ENCODE peak calls at places on chromosomes 12 and 14, in ten cellular contexts. E is gastrocnemius medialis, Z is A549, R is heart left ventricle, Q is thyroid gland, J is esophagus muscularis mucosa, A is GM12891, L is ovary, K is NB4, O is right lobe of liver. S is an unnamed sample.

GRCh38 chr12:95548056-95548538 is 3.2 kb downstream of the USP44 start:
- DNase-seq in O (peak), Q (peak), J (no peak), E (no peak), R (peak), L (peak), Z (no peak), A (peak), K (no peak), S (peak)

GRCh38 chr12:28222081-28222700 is 31.9 kb downstream of the CCDC91 start:
- DNase-seq in Z (no peak), K (no peak), R (no peak), J (no peak), O (no peak), A (no peak), L (no peak), E (no peak), Q (no peak), S (peak)

GRCh38 chr12:1162083-1162760 is 171.2 kb downstream of the ERC1 start:
- DNase-seq in L (no peak), O (no peak), R (no peak), Z (no peak), Q (no peak), E (no peak), K (no peak), A (no peak), J (no peak), S (no peak)

GRCh38 chr12:49092816-49093406 is 1.7 kb downstream of the DHH start:
- DNase-seq in Q (no peak), A (no peak), L (no peak), Z (no peak), E (no peak), O (no peak), R (no peak), K (no peak), J (no peak), S (no peak)

GRCh38 chr14:76776306-76777251 is 15.3 kb downstream of the VASH1 start:
- DNase-seq in O (no peak), J (no peak), Q (no peak), A (no peak), K (peak), Z (no peak), R (no peak), E (no peak), L (no peak), S (peak)

GRCh38 chr14:55585854-55586253 is 5.8 kb downstream of the KTN1 start:
- DNase-seq in L (no peak), A (no peak), Z (no peak), E (no peak), O (no peak), J (no peak), Q (no peak), R (no peak), K (no peak), S (no peak)

GRCh38 chr14:75295061-75295461 is 16.4 kb downstream of the FOS start:
- DNase-seq in O (peak), A (no peak), Q (peak), R (peak), Z (peak), L (peak), E (peak), J (no peak), K (peak), S (peak)

GRCh38 chr14:20631821-20632389 is 9.6 kb downstream of the OR6S1 start:
- DNase-seq in O (peak), R (peak), J (no peak), K (peak), Z (peak), Q (peak), E (no peak), A (no peak), L (peak), S (peak)

GRCh38 chr12:97132270-97132669 is 225.2 kb downstream of the NEDD1 start:
- DNase-seq in E (no peak), O (no peak), Q (no peak), L (no peak), A (no peak), Z (no peak), J (no peak), R (no peak), K (no peak), S (no peak)

GRCh38 chr12:46266382-46266791 is 2.5 kb downstream of the SLC38A1 start:
- DNase-seq in Z (peak), Q (no peak), R (no peak), J (no peak), L (no peak), O (no peak), K (peak), E (peak), A (no peak), S (peak)

GRCh38 chr12:71725011-71725410 is 29.7 kb upstream of the RAB21 start:
- DNase-seq in Q (no peak), K (no peak), E (no peak), Z (no peak), L (no peak), R (no peak), A (no peak), O (no peak), J (no peak), S (no peak)

GRCh38 chr12:28543021-28543890 is 353.0 kb downstream of the CCDC91 start:
- DNase-seq in K (no peak), Q (no peak), Z (no peak), O (no peak), A (no peak), J (no peak), R (no peak), E (no peak), L (no peak), S (no peak)

GRCh38 chr14:100067971-100068959 is 3.0 kb downstream of the EVL start:
- DNase-seq in Z (no peak), Q (peak), A (no peak), J (no peak), E (no peak), O (peak), L (no peak), R (peak), K (peak), S (peak)

GRCh38 chr14:68306265-68306933 is 486.5 kb downstream of the ZFP36L1 start:
- DNase-seq in J (no peak), O (no peak), K (no peak), R (no peak), E (no peak), Q (no peak), Z (no peak), A (no peak), L (no peak), S (no peak)

GRCh38 chr14:27411021-27411420 is 813.2 kb upstream of the NOVA1 start:
- DNase-seq in J (no peak), A (no peak), Q (no peak), Z (no peak), O (no peak), L (no peak), K (no peak), R (no peak), E (no peak), S (no peak)

GRCh38 chr12:45122776-45123380 is 72.0 kb upstream of the DBX2 start:
- DNase-seq in R (no peak), Z (no peak), A (no peak), O (no peak), L (no peak), J (no peak), Q (no peak), E (no peak), K (peak), S (no peak)

GRCh38 chr12:27772328-27773049 is 7.5 kb upstream of the KLHL42 start:
- DNase-seq in E (no peak), Z (no peak), Q (no peak), A (no peak), K (no peak), R (no peak), J (no peak), L (no peak), O (no peak), S (no peak)

GRCh38 chr14:56666716-56667115 is 87.1 kb downstream of the TMEM260 start:
- DNase-seq in K (no peak), Q (no peak), Z (no peak), A (no peak), R (no peak), L (no peak), O (no peak), E (no peak), J (peak), S (no peak)

GRCh38 chr12:93200291-93200917 is 177.3 kb upstream of the NUDT4 start:
- DNase-seq in J (no peak), R (no peak), L (no peak), Q (no peak), E (peak), K (no peak), A (no peak), Z (no peak), O (no peak), S (no peak)

GRCh38 chr12:109624467-109624866 is 50.9 kb downstream of the MVK start:
- DNase-seq in Q (no peak), O (no peak), L (no peak), J (no peak), A (no peak), Z (no peak), R (no peak), E (no peak), K (no peak), S (no peak)

GRCh38 chr12:1925125-1925963 is 6.9 kb upstream of the CACNA2D4 start:
- DNase-seq in J (peak), K (peak), O (peak), R (no peak), E (no peak), Z (no peak), Q (no peak), L (no peak), A (no peak), S (peak)

DNA sequence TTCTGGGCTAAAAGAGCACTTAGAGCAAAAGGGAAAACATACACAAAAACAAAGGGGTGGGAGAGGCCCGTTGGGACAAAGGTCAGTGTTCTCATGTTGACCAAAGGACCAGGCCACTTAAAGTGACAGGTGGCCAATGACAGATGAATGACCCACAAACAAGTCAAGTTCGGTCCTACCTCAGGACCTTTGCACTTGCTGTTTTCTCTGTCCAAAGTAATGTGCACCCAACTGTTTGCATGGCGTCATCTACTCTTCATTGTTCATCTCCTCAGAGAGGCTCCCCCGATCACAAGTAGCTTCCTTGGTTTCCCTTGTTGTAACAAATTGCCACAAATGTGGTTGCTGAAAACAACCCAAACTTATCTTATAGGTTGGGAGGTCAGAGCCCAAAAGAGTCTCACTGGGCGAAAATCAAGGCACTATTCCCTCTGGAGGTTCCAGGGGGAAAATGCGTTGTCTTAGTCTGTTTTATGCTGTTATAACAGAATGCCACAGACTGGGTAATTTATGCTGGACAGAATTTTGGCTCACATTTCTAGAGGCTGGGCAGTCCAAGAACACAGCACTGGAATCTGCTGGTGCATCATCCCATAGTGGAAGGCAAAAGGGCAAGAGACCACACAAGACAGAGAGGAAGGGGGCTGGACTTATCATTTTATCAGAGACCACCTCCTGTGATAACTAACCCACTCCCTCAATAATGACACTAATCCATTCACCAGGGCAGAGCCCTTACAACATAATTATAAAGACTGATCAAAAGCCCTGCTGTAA is 23.9 kb downstream of the CLMN start:
- DNase-seq in A (no peak), L (no peak), K (no peak), Q (no peak), J (no peak), E (no peak), Z (no peak), O (no peak), R (no peak), S (no peak)
- TF ChIP-seq POLR2A in A (no peak), L (no peak), K (no peak), Q (no peak), J (no peak), E (no peak), Z (no peak), O (no peak), R (no peak), S (no peak)

GRCh38 chr12:118035194-118036041 is 18.9 kb downstream of the RFC5 start:
- DNase-seq in O (no peak), R (no peak), L (no peak), A (peak), Q (no peak), E (no peak), Z (no peak), J (no peak), K (no peak), S (no peak)
- TF ChIP-seq POLR2A in O (no peak), R (no peak), L (no peak), A (no peak), Q (no peak), E (no peak), Z (no peak), J (no peak), K (no peak), S (no peak)

GRCh38 chr12:53984901-53985357 is at the start of gene HOXC10:
- DNase-seq in R (peak), Z (peak), E (peak), A (peak), K (peak), L (peak), O (no peak), Q (peak), J (peak), S (peak)
- TF ChIP-seq POLR2A in R (no peak), Z (no peak), E (peak), A (no peak), K (no peak), L (no peak), O (no peak), Q (no peak), J (no peak), S (no peak)

DNA sequence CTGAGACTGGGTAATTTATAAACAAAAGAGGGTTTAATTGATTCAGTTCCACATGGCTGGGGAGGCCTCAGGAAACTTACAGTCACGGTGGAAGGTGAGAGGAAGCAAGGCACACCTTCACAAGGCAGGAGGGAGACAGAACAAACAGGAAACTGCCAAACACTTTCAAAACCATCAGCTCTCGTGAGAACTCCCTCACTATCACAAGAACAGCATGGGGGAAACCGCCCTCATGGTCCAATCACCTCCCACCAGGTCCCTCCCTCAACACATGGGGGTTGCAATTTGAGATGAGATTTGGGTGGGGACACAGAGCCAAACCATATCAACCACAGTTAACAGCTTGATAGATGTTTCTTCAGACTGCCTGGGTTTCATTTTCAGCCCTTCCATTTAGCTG is 6.2 kb upstream of the GNPNAT1 start:
- DNase-seq in A (no peak), J (no peak), R (no peak), Z (no peak), Q (no peak), O (no peak), E (no peak), L (no peak), K (no peak), S (no peak)
- TF ChIP-seq POLR2A in A (no peak), J (no peak), R (no peak), Z (no peak), Q (no peak), O (no peak), E (no peak), L (no peak), K (no peak), S (no peak)

DNA sequence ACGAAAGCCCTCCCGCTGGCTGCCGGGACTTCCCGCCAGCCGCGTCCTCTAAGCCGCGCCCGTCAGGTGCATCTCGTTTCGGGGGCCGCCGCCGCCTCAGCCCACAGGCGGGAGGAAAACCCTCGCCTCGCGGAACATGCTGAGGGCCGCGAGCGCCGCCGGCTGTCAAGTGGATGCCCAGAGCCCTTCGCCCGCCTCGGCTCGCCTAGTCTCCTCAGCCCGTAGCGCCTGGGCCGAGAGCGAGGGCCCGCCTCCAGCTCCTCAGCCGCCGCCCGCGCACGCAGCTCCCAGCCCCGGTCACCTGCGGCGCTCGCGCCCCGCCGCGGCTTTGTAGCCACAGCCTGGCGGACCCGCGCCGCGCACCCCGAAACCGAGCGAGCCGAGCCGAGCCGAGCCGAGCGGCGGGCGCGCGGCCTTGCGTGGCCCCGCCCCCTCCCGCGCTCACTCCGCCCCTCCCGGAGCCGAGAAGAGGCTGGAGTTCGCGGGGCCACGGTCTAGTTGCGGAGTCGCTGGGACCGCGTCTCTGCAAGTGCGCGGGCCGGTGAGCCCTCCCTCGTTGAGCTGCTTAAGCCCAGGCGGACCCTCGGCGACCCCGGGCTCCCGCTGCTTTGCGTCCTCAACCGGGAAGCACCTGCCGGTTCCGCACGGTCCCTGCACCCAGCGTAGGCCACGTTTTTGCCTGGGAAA is at the start of gene EML5:
- DNase-seq in R (peak), Q (peak), A (peak), J (no peak), O (peak), E (peak), L (peak), Z (peak), K (peak), S (peak)
- TF ChIP-seq POLR2A in R (peak), Q (peak), A (no peak), J (no peak), O (peak), E (no peak), L (peak), Z (peak), K (no peak), S (peak)

DNA sequence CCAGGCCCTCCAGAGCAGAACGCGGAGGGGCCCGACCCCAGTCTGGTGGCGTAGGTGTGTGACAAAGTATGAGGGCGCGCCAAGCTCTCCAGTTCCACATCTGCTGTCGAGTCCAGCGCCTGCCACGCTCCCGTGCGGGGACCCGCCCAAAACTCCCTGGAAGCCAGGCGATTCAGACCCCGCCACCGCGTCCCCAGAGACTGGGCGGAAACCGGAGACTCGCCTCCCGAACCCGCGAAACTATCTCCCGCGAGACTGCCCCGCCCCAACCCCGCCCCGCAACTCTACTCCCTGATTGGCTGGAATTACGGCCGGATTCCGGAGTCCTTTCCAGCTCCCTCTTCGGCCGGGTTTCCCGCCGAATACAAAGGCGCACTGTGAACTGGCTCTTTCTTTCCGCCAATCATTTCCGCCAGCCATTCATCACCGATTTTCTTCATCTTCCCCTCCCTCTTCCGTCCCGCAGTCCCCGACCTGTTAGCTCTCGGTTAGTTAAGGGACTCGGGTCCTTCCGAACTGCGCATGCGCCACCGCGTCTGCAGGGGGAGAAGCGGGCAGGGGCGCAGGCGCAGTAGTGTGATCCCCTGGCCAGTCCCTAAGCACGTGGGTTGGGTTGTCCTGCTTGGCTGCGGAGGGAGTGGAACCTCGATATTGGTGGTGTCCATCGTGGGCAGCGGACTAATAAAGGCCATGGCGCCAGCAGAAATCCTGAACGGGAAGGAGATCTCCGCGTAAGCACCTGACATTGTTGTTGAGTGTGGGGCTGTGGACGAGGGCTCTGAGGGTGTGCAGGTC is at the start of gene MTHFD1:
- DNase-seq in K (peak), L (peak), Z (peak), E (peak), J (peak), O (peak), A (peak), R (peak), Q (peak), S (peak)
- TF ChIP-seq POLR2A in K (peak), L (no peak), Z (peak), E (peak), J (no peak), O (peak), A (peak), R (peak), Q (peak), S (peak)

S was measured in Peyer's patch.